ENCODE peak calls at places on chromosomes 12 and 14, in seven cellular contexts. D, G, F, L, O, I and H are unnamed samples.

GRCh38 chr14:99884834-99885648 is 91.8 kb downstream of the EML1 start:
- DNase-seq in D (peak; percentile 31), G (peak; percentile 31), F (no peak), L (peak; percentile 39), O (peak; percentile 69), I (peak; percentile 68), H (peak; percentile 75)

GRCh38 chr14:35539969-35540368 is 6.0 kb downstream of the INSM2 start:
- DNase-seq in D (no peak), G (no peak), F (no peak), L (no peak), O (no peak), I (no peak), H (no peak)

GRCh38 chr12:54683388-54683787 is 35.2 kb upstream of the DCD start:
- DNase-seq in D (no peak), G (no peak), F (no peak), L (no peak), O (no peak), I (no peak), H (no peak)

GRCh38 chr12:116360579-116361403 is 83.3 kb upstream of the MED13L start:
- DNase-seq in D (no peak), G (peak; percentile 22), F (no peak), L (no peak), O (no peak), I (no peak), H (no peak)

GRCh38 chr14:94536836-94537235 is 24.4 kb upstream of the SERPINA4 start:
- DNase-seq in D (no peak), G (no peak), F (no peak), L (no peak), O (peak; percentile 65), I (no peak), H (peak; percentile 2)

GRCh38 chr14:90318016-90318415 is 13.7 kb downstream of the NRDE2 start:
- DNase-seq in D (no peak), G (no peak), F (no peak), L (no peak), O (no peak), I (no peak), H (no peak)

GRCh38 chr12:47740536-47741339 is 15.4 kb upstream of the ENDOU start:
- DNase-seq in D (peak; percentile 78), G (no peak), F (no peak), L (peak; percentile 46), O (no peak), I (no peak), H (no peak)

GRCh38 chr12:47397664-47398281 is 308.1 kb downstream of the RPAP3 start:
- DNase-seq in D (no peak), G (peak; percentile 6), F (no peak), L (peak; percentile 27), O (peak; percentile 95), I (peak; percentile 49), H (peak; percentile 25)

GRCh38 chr12:106004289-106004688 is 134.5 kb downstream of the NUAK1 start:
- DNase-seq in D (no peak), G (no peak), F (no peak), L (no peak), O (no peak), I (no peak), H (no peak)

GRCh38 chr12:10716277-10716676 is 6.8 kb downstream of the YBX3 start:
- DNase-seq in D (no peak), G (no peak), F (no peak), L (no peak), O (no peak), I (no peak), H (no peak)

GRCh38 chr12:124680863-124681778 is 113.7 kb upstream of the NCOR2 start:
- DNase-seq in D (no peak), G (peak; percentile 84), F (no peak), L (no peak), O (peak; percentile 95), I (peak; percentile 80), H (peak; percentile 93)